ENCODE peak calls at places on chromosomes 11 and 22, in seven cellular contexts. P is epithelial cell of esophagus, H is AG04450, A is colonic mucosa, W is neural progenitor cell, Y is pancreas, U is choroid plexus epithelial cell. F is an unnamed sample.

GRCh38 chr22:25880524-25880923 is 138.5 kb downstream of the MYO18B start:
- DNase-seq in W (no peak), H (no peak), A (no peak), U (no peak), P (no peak), Y (no peak), F (no peak)

GRCh38 chr22:50726643-50727340 is 11.2 kb upstream of the ACR start:
- DNase-seq in U (no peak), P (no peak), W (no peak), H (no peak), A (no peak), Y (peak), F (no peak)

GRCh38 chr22:30941363-30941740 is 27.2 kb downstream of the MORC2 start:
- DNase-seq in P (no peak), W (no peak), H (no peak), U (no peak), A (no peak), Y (no peak), F (no peak)

GRCh38 chr11:69642549-69642912 is 1.6 kb downstream of the CCND1 start:
- DNase-seq in U (no peak), P (no peak), Y (peak), W (peak), H (no peak), A (peak), F (no peak)

GRCh38 chr22:46774456-46775363 is 12.3 kb downstream of the TBC1D22A start:
- DNase-seq in U (no peak), P (no peak), Y (no peak), W (no peak), A (no peak), H (no peak), F (no peak)

GRCh38 chr11:3837793-3838192 is 3.0 kb downstream of the RHOG start:
- DNase-seq in U (peak), H (no peak), Y (no peak), W (no peak), A (peak), P (peak), F (peak)

GRCh38 chr11:94638278-94638901 is 71.2 kb downstream of the PIWIL4 start:
- DNase-seq in Y (no peak), H (no peak), W (no peak), A (no peak), U (peak), P (no peak), F (no peak)

GRCh38 chr22:43539572-43540533 is 128.0 kb downstream of the MPPED1 start:
- DNase-seq in H (no peak), W (no peak), P (no peak), U (no peak), Y (no peak), A (no peak), F (no peak)

GRCh38 chr11:130188585-130189347 is 29.2 kb downstream of the ST14 start:
- DNase-seq in U (no peak), Y (no peak), P (no peak), W (no peak), A (no peak), H (no peak), F (no peak)

GRCh38 chr11:100791873-100792272 is 104.8 kb downstream of the ARHGAP42 start:
- DNase-seq in H (no peak), P (peak), A (no peak), U (peak), Y (no peak), W (no peak), F (peak)

GRCh38 chr22:35729309-35729698 is 11.6 kb downstream of the APOL5 start:
- DNase-seq in W (no peak), P (no peak), H (no peak), A (no peak), U (no peak), Y (no peak), F (no peak)

GRCh38 chr11:128417607-128418324 is 169.6 kb downstream of the ETS1 start:
- DNase-seq in W (no peak), Y (no peak), H (peak), P (peak), U (peak), A (no peak), F (peak)

GRCh38 chr11:67367836-67368227 is 5.6 kb downstream of the CLCF1 start:
- DNase-seq in A (no peak), Y (no peak), W (no peak), H (no peak), P (no peak), U (no peak), F (no peak)

GRCh38 chr11:123449436-123449835 is 19.4 kb downstream of the GRAMD1B start:
- DNase-seq in P (no peak), H (no peak), A (no peak), Y (no peak), U (no peak), W (no peak), F (no peak)

GRCh38 chr22:49046546-49047305 is 780.9 kb downstream of the BRD1 start:
- DNase-seq in A (peak), H (no peak), P (no peak), W (peak), U (no peak), Y (peak), F (no peak)

GRCh38 chr22:50714150-50714549 is 23.9 kb upstream of the ACR start:
- DNase-seq in W (no peak), P (no peak), Y (peak), A (no peak), H (no peak), U (no peak), F (no peak)

GRCh38 chr11:3989891-3990290 is 104.7 kb upstream of the RRM1 start:
- DNase-seq in P (no peak), W (no peak), Y (no peak), A (no peak), H (no peak), U (no peak), F (no peak)

GRCh38 chr11:112336356-112336886 is 75.8 kb upstream of the PLET1 start:
- DNase-seq in W (no peak), A (no peak), U (no peak), H (no peak), P (no peak), Y (no peak), F (no peak)

GRCh38 chr11:45919806-45920530 is 2.3 kb upstream of the PEX16 start:
- DNase-seq in W (peak), H (no peak), A (no peak), P (no peak), U (no peak), Y (peak), F (no peak)

GRCh38 chr11:94895451-94895850 is 77.9 kb downstream of the CWC15 start:
- DNase-seq in P (peak), A (no peak), W (no peak), Y (no peak), H (no peak), U (peak), F (peak)

GRCh38 chr11:6693342-6694228 is 10.4 kb upstream of the MRPL17 start:
- DNase-seq in A (peak), Y (no peak), W (no peak), H (peak), P (peak), U (peak), F (peak)

GRCh38 chr11:118216621-118217526 is 7.9 kb downstream of the JAML start:
- DNase-seq in P (no peak), U (no peak), Y (no peak), H (no peak), A (no peak), W (no peak), F (no peak)

GRCh38 chr22:45750626-45751025 is 79.0 kb downstream of the ATXN10 start:
- DNase-seq in A (no peak), U (no peak), Y (no peak), H (no peak), P (no peak), W (no peak), F (peak)

GRCh38 chr11:57331720-57332119 is 4.0 kb downstream of the SSRP1 start:
- DNase-seq in U (no peak), Y (peak), A (no peak), H (no peak), P (no peak), W (no peak), F (no peak)

GRCh38 chr22:29117799-29118477 is 45.1 kb downstream of the KREMEN1 start:
- DNase-seq in H (no peak), P (peak), U (peak), Y (no peak), W (no peak), A (no peak), F (no peak)

GRCh38 chr11:13970986-13971385 is 8.5 kb downstream of the SPON1 start:
- DNase-seq in U (no peak), W (peak), Y (no peak), A (peak), H (no peak), P (peak), F (peak)
- TF ChIP-seq CTCF in U (no peak), W (peak), Y (no peak), A (peak), H (peak), P (peak), F (peak)

DNA sequence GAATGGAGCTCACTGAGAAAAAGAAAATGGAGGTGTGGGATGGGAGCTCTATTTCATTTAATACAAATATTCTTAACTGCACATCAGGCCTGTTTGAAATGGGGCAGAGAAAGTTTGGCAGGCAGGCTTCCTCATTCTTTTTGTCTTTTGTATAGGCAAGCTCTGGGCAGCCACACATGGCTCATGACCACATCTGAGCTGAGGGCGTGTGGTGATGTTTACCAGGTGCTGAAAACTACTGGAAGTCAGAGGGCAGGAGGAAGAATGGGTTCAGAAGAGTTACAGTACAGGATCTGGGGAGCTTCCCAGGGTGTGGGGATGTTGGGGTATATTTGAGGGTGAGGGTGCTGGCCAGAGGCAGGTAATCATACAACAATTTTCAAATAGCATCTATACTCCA is 66.3 kb upstream of the NAV2 start:
- DNase-seq in H (no peak), A (no peak), P (no peak), W (no peak), Y (no peak), U (no peak), F (peak)
- H3K4me3 ChIP-seq in H (no peak), A (no peak), P (no peak), W (no peak), Y (no peak), U (no peak), F (no peak)

GRCh38 chr11:72764503-72764902 is 12.3 kb upstream of the ARAP1 start:
- DNase-seq in Y (no peak), W (peak), H (no peak), A (peak), P (no peak), U (no peak), F (no peak)
- TF ChIP-seq CTCF in Y (no peak), W (peak), H (no peak), A (peak), P (peak), U (no peak), F (no peak)

GRCh38 chr11:80700386-80700785 is 1259.6 kb upstream of the TENM4 start:
- DNase-seq in A (no peak), H (no peak), W (no peak), P (peak), U (no peak), Y (no peak), F (peak)
- H3K4me3 ChIP-seq in A (no peak), H (no peak), W (no peak), P (no peak), U (no peak), Y (no peak), F (no peak)